ENCODE peak calls at places on chromosomes 13 and 19, in eight cellular contexts. One of them, this sample, is unnamed.

GRCh38 chr19:2475702-2476450 is at the start of gene GADD45B:
- DNase-seq in astrocyte of the spinal cord: peak
- DNase-seq in neural crest cell: peak
- DNase-seq in adrenal gland: peak
- DNase-seq in colonic mucosa: peak
- DNase-seq in GM10248: peak
- DNase-seq in mucosa of descending colon: peak
- DNase-seq in gastrocnemius medialis: peak
- DNase-seq in this sample: peak

GRCh38 chr19:46631481-46631880 is 4.5 kb downstream of the GNG8 start:
- DNase-seq in GM10248: no peak
- DNase-seq in astrocyte of the spinal cord: no peak
- DNase-seq in neural crest cell: no peak
- DNase-seq in gastrocnemius medialis: peak
- DNase-seq in colonic mucosa: no peak
- DNase-seq in mucosa of descending colon: no peak
- DNase-seq in adrenal gland: no peak
- DNase-seq in this sample: no peak

GRCh38 chr19:17468302-17469091 is 1.8 kb upstream of the SLC27A1 start:
- DNase-seq in mucosa of descending colon: no peak
- DNase-seq in colonic mucosa: peak
- DNase-seq in gastrocnemius medialis: peak
- DNase-seq in GM10248: no peak
- DNase-seq in astrocyte of the spinal cord: no peak
- DNase-seq in adrenal gland: peak
- DNase-seq in neural crest cell: no peak
- DNase-seq in this sample: no peak

GRCh38 chr13:96636310-96636709 is 358.0 kb downstream of the OXGR1 start:
- DNase-seq in colonic mucosa: no peak
- DNase-seq in GM10248: no peak
- DNase-seq in neural crest cell: no peak
- DNase-seq in gastrocnemius medialis: no peak
- DNase-seq in adrenal gland: no peak
- DNase-seq in astrocyte of the spinal cord: peak
- DNase-seq in mucosa of descending colon: no peak
- DNase-seq in this sample: no peak

GRCh38 chr19:35519291-35519690 is 5.8 kb upstream of the DMKN start:
- DNase-seq in GM10248: no peak
- DNase-seq in neural crest cell: no peak
- DNase-seq in mucosa of descending colon: no peak
- DNase-seq in astrocyte of the spinal cord: no peak
- DNase-seq in colonic mucosa: no peak
- DNase-seq in gastrocnemius medialis: no peak
- DNase-seq in adrenal gland: no peak
- DNase-seq in this sample: no peak

GRCh38 chr19:8655340-8655709 is 24.9 kb downstream of the NFILZ start:
- DNase-seq in neural crest cell: no peak
- DNase-seq in colonic mucosa: no peak
- DNase-seq in astrocyte of the spinal cord: no peak
- DNase-seq in mucosa of descending colon: no peak
- DNase-seq in adrenal gland: no peak
- DNase-seq in GM10248: peak
- DNase-seq in gastrocnemius medialis: no peak
- DNase-seq in this sample: peak

GRCh38 chr19:28961772-28962500 is 251.0 kb downstream of the UQCRFS1 start:
- DNase-seq in adrenal gland: no peak
- DNase-seq in neural crest cell: no peak
- DNase-seq in gastrocnemius medialis: no peak
- DNase-seq in astrocyte of the spinal cord: peak
- DNase-seq in colonic mucosa: no peak
- DNase-seq in GM10248: no peak
- DNase-seq in mucosa of descending colon: no peak
- DNase-seq in this sample: no peak

GRCh38 chr13:45143346-45143751 is 23.0 kb downstream of the GTF2F2 start:
- DNase-seq in colonic mucosa: no peak
- DNase-seq in gastrocnemius medialis: no peak
- DNase-seq in neural crest cell: no peak
- DNase-seq in astrocyte of the spinal cord: no peak
- DNase-seq in adrenal gland: no peak
- DNase-seq in GM10248: no peak
- DNase-seq in mucosa of descending colon: no peak
- DNase-seq in this sample: no peak

GRCh38 chr13:67223742-67224141 is 6.4 kb downstream of the PCDH9 start:
- DNase-seq in mucosa of descending colon: no peak
- DNase-seq in gastrocnemius medialis: no peak
- DNase-seq in adrenal gland: no peak
- DNase-seq in GM10248: no peak
- DNase-seq in astrocyte of the spinal cord: no peak
- DNase-seq in neural crest cell: no peak
- DNase-seq in colonic mucosa: no peak
- DNase-seq in this sample: no peak

GRCh38 chr13:99018418-99019180 is 40.7 kb upstream of the DOCK9 start:
- DNase-seq in gastrocnemius medialis: no peak
- DNase-seq in mucosa of descending colon: no peak
- DNase-seq in GM10248: no peak
- DNase-seq in astrocyte of the spinal cord: peak
- DNase-seq in adrenal gland: no peak
- DNase-seq in neural crest cell: no peak
- DNase-seq in colonic mucosa: no peak
- DNase-seq in this sample: no peak

GRCh38 chr19:48381178-48381950 is 10.0 kb downstream of the KDELR1 start:
- DNase-seq in colonic mucosa: no peak
- DNase-seq in adrenal gland: no peak
- DNase-seq in gastrocnemius medialis: no peak
- DNase-seq in astrocyte of the spinal cord: no peak
- DNase-seq in mucosa of descending colon: no peak
- DNase-seq in GM10248: no peak
- DNase-seq in neural crest cell: no peak
- DNase-seq in this sample: no peak
- TF ChIP-seq CTCF in colonic mucosa: no peak
- TF ChIP-seq CTCF in adrenal gland: no peak
- TF ChIP-seq CTCF in gastrocnemius medialis: no peak
- TF ChIP-seq CTCF in astrocyte of the spinal cord: no peak
- TF ChIP-seq CTCF in mucosa of descending colon: no peak
- TF ChIP-seq CTCF in GM10248: no peak
- TF ChIP-seq CTCF in neural crest cell: no peak
- TF ChIP-seq CTCF in this sample: no peak

GRCh38 chr13:105603283-105603682 is 932.2 kb downstream of the EFNB2 start:
- DNase-seq in neural crest cell: no peak
- DNase-seq in astrocyte of the spinal cord: no peak
- DNase-seq in colonic mucosa: no peak
- DNase-seq in mucosa of descending colon: peak
- DNase-seq in gastrocnemius medialis: no peak
- DNase-seq in GM10248: no peak
- DNase-seq in adrenal gland: no peak
- DNase-seq in this sample: no peak

GRCh38 chr13:105599477-105600037 is 935.9 kb downstream of the EFNB2 start:
- DNase-seq in astrocyte of the spinal cord: no peak
- DNase-seq in colonic mucosa: no peak
- DNase-seq in neural crest cell: no peak
- DNase-seq in mucosa of descending colon: no peak
- DNase-seq in gastrocnemius medialis: no peak
- DNase-seq in GM10248: no peak
- DNase-seq in adrenal gland: no peak
- DNase-seq in this sample: no peak

GRCh38 chr13:105598551-105598950 is 936.9 kb downstream of the EFNB2 start:
- DNase-seq in GM10248: no peak
- DNase-seq in neural crest cell: no peak
- DNase-seq in colonic mucosa: no peak
- DNase-seq in astrocyte of the spinal cord: peak
- DNase-seq in gastrocnemius medialis: no peak
- DNase-seq in adrenal gland: no peak
- DNase-seq in mucosa of descending colon: no peak
- DNase-seq in this sample: no peak

GRCh38 chr13:105597573-105597972 is 937.9 kb downstream of the EFNB2 start:
- DNase-seq in astrocyte of the spinal cord: no peak
- DNase-seq in mucosa of descending colon: no peak
- DNase-seq in adrenal gland: no peak
- DNase-seq in colonic mucosa: no peak
- DNase-seq in neural crest cell: no peak
- DNase-seq in gastrocnemius medialis: no peak
- DNase-seq in GM10248: no peak
- DNase-seq in this sample: no peak
- TF ChIP-seq CTCF in astrocyte of the spinal cord: no peak
- TF ChIP-seq CTCF in mucosa of descending colon: no peak
- TF ChIP-seq CTCF in adrenal gland: no peak
- TF ChIP-seq CTCF in colonic mucosa: no peak
- TF ChIP-seq CTCF in neural crest cell: no peak
- TF ChIP-seq CTCF in gastrocnemius medialis: no peak
- TF ChIP-seq CTCF in GM10248: no peak
- TF ChIP-seq CTCF in this sample: no peak

DNA sequence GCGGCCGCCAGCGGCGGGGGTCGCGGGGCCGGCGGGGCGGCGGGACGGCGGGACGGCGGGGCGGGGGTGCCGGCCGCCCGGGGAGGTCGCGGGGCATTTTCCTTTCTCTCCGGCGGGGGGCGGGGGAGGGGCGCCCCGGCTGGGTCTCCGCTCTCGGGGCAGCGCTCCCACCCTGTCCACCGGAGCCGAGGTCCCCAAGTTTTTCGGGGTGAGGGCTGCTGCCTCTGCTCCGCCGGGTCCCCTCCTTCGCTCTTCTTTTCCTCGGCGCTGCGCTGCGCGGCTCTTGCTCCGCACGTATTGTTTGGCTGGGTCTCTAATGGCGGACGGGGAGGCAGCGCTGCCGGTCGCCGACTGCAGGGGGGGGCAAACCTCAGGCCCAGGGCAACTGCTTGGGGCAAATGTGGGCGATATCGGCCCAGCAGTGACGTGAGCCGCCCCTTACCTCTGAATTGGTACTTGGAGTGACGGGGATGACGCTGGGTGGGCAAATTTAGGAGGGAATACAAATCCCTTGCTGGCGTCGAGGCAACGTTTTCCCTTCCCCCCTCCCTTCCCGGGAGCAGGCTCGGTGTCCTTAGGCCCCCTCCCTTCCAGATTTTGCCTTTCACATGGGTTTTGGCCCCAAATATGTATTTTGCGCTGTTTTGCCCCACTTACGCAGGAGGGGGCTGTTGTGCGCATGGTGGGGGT is 759 bp downstream of the ZMYM2 start:
- DNase-seq in gastrocnemius medialis: peak
- DNase-seq in mucosa of descending colon: peak
- DNase-seq in colonic mucosa: peak
- DNase-seq in GM10248: peak
- DNase-seq in neural crest cell: peak
- DNase-seq in astrocyte of the spinal cord: peak
- DNase-seq in adrenal gland: peak
- DNase-seq in this sample: peak
- TF ChIP-seq CTCF in gastrocnemius medialis: peak
- TF ChIP-seq CTCF in mucosa of descending colon: no peak
- TF ChIP-seq CTCF in colonic mucosa: no peak
- TF ChIP-seq CTCF in GM10248: peak
- TF ChIP-seq CTCF in neural crest cell: no peak
- TF ChIP-seq CTCF in astrocyte of the spinal cord: no peak
- TF ChIP-seq CTCF in adrenal gland: peak
- TF ChIP-seq CTCF in this sample: peak

GRCh38 chr13:74305876-74306275 is 171.7 kb upstream of the KLF12 start:
- DNase-seq in GM10248: no peak
- DNase-seq in astrocyte of the spinal cord: no peak
- DNase-seq in mucosa of descending colon: no peak
- DNase-seq in adrenal gland: no peak
- DNase-seq in neural crest cell: no peak
- DNase-seq in colonic mucosa: no peak
- DNase-seq in gastrocnemius medialis: no peak
- DNase-seq in this sample: no peak

GRCh38 chr13:74301200-74302063 is 167.2 kb upstream of the KLF12 start:
- DNase-seq in astrocyte of the spinal cord: peak
- DNase-seq in gastrocnemius medialis: no peak
- DNase-seq in adrenal gland: no peak
- DNase-seq in GM10248: no peak
- DNase-seq in mucosa of descending colon: no peak
- DNase-seq in neural crest cell: no peak
- DNase-seq in colonic mucosa: no peak
- DNase-seq in this sample: no peak

DNA sequence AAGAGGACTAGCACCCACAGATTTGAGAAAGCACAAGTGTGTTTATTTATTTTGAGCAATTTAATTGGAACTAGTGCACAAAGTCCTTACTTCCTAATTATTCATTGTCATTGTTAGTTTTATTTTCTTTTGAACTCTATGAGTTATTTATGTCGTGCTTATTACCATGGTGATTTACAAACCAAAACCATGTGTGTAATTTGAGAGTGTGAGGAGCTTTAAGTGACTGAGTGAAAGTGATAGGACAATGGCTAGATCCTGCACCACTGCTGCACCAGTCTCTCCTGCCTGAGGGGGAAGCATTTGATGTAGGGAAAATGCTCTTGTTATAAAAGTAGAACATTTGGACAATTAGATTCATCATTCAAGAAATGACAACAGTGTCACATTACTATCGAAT is 172.3 kb upstream of the KLF12 start:
- DNase-seq in astrocyte of the spinal cord: peak
- DNase-seq in adrenal gland: no peak
- DNase-seq in neural crest cell: no peak
- DNase-seq in colonic mucosa: no peak
- DNase-seq in GM10248: no peak
- DNase-seq in gastrocnemius medialis: no peak
- DNase-seq in mucosa of descending colon: no peak
- DNase-seq in this sample: no peak
- TF ChIP-seq CTCF in astrocyte of the spinal cord: no peak
- TF ChIP-seq CTCF in adrenal gland: peak
- TF ChIP-seq CTCF in neural crest cell: no peak
- TF ChIP-seq CTCF in colonic mucosa: no peak
- TF ChIP-seq CTCF in GM10248: no peak
- TF ChIP-seq CTCF in gastrocnemius medialis: no peak
- TF ChIP-seq CTCF in mucosa of descending colon: no peak
- TF ChIP-seq CTCF in this sample: no peak

This sample was measured in GM13977.